ENCODE peak calls at places on chromosomes 13 and 19, in six cellular contexts. S, D, E, U, V and L are unnamed samples.

GRCh38 chr19:6613711-6614110 is 22.8 kb upstream of the CD70 start:
- DNase-seq in S (no peak), D (no peak), E (no peak), U (no peak), V (no peak), L (no peak)

GRCh38 chr13:43804461-43805070 is 17.8 kb upstream of the ENOX1 start:
- DNase-seq in S (no peak), D (no peak), E (peak; percentile 53), U (no peak), V (no peak), L (no peak)

GRCh38 chr13:45046445-45046844 is 57.1 kb downstream of the GPALPP1 start:
- DNase-seq in S (no peak), D (no peak), E (no peak), U (no peak), V (no peak), L (no peak)

GRCh38 chr13:45838171-45838745 is 13.3 kb downstream of the SIAH3 start:
- DNase-seq in S (no peak), D (no peak), E (no peak), U (no peak), V (no peak), L (no peak)

GRCh38 chr13:20902438-20903163 is at the start of gene XPO4:
- DNase-seq in S (peak; percentile 86), D (peak; percentile 86), E (peak; percentile 89), U (peak; percentile 90), V (peak; percentile 88), L (peak; percentile 85)

GRCh38 chr19:44741258-44741731 is 7.2 kb upstream of the BCL3 start:
- DNase-seq in S (no peak), D (no peak), E (no peak), U (no peak), V (no peak), L (no peak)

GRCh38 chr19:33580026-33580644 is 41.6 kb upstream of the CHST8 start:
- DNase-seq in S (no peak), D (no peak), E (no peak), U (no peak), V (no peak), L (no peak)

GRCh38 chr13:90171649-90172048 is 1175.8 kb upstream of the MIR17HG start:
- DNase-seq in S (no peak), D (no peak), E (no peak), U (no peak), V (no peak), L (no peak)

GRCh38 chr19:29121684-29122083 is 91.3 kb downstream of the UQCRFS1 start:
- DNase-seq in S (no peak), D (peak; percentile 31), E (peak; percentile 49), U (peak; percentile 67), V (no peak), L (no peak)

GRCh38 chr13:20945952-20946383 is 43.4 kb upstream of the XPO4 start:
- DNase-seq in S (no peak), D (no peak), E (no peak), U (peak; percentile 31), V (peak; percentile 51), L (no peak)

GRCh38 chr19:10769533-10770491 is 51.9 kb downstream of the DNM2 start:
- DNase-seq in S (peak; percentile 73), D (no peak), E (peak; percentile 54), U (no peak), V (no peak), L (peak; percentile 64)

GRCh38 chr19:16649734-16650133 is 10.2 kb downstream of the SMIM7 start:
- DNase-seq in S (no peak), D (no peak), E (no peak), U (no peak), V (no peak), L (no peak)

GRCh38 chr19:7864719-7865074 is 9.5 kb downstream of the PRR36 start:
- DNase-seq in S (no peak), D (no peak), E (no peak), U (no peak), V (no peak), L (no peak)

GRCh38 chr13:31209172-31209818 is 9.5 kb downstream of the B3GLCT start:
- DNase-seq in S (peak; percentile 53), D (peak; percentile 71), E (peak; percentile 77), U (peak; percentile 69), V (no peak), L (no peak)

GRCh38 chr13:37058801-37059135 is 720 bp downstream of the SUPT20H start:
- DNase-seq in S (no peak), D (no peak), E (no peak), U (peak; percentile 32), V (no peak), L (no peak)